ENCODE peak calls at places on chromosomes 6 and 20, in eight cellular contexts. Q is HL-60; C is fibroblast of lung; S is RWPE1; X is SHP77 treated with DMSO at 0.1 percent for 48 hours; I is CD4-positive, alpha-beta T cell; M is C1 segment of cervical spinal cord; F is iPS-NIHi11. D is an unnamed sample.
A peak's percentile ranks its signal among the peaks of the same experiment; 100 is the strongest.

GRCh38 chr6:155224031-155224451 is 39.8 kb upstream of the CLDN20 start:
- DNase-seq in X (no peak), F (no peak), S (peak; percentile 79), C (peak; percentile 68), I (no peak), Q (peak; percentile 78), M (no peak), D (peak; percentile 97)

GRCh38 chr6:47034919-47035318 is 7.2 kb downstream of the ADGRF1 start:
- DNase-seq in Q (no peak), C (peak; percentile 84), S (peak; percentile 84), M (no peak), F (peak; percentile 52), I (no peak), X (peak; percentile 79), D (peak; percentile 97)

GRCh38 chr6:20221448-20221847 is 9.2 kb upstream of the MBOAT1 start:
- DNase-seq in Q (no peak), C (no peak), I (no peak), M (no peak), S (no peak), F (no peak), X (no peak), D (no peak)

GRCh38 chr6:166465671-166466087 is 82.9 kb upstream of the MPC1 start:
- DNase-seq in S (no peak), I (no peak), Q (no peak), X (no peak), F (no peak), M (peak; percentile 19), C (peak; percentile 35), D (no peak)

GRCh38 chr6:154169193-154169847 is 130.3 kb downstream of the OPRM1 start:
- DNase-seq in C (no peak), Q (peak; percentile 93), M (no peak), F (no peak), I (no peak), S (no peak), X (no peak), D (no peak)

GRCh38 chr6:15498640-15499039 is 164.2 kb downstream of the DTNBP1 start:
- DNase-seq in I (no peak), X (no peak), C (no peak), M (no peak), F (no peak), S (peak; percentile 81), Q (no peak), D (peak; percentile 36)

GRCh38 chr6:17968081-17968518 is 19.3 kb downstream of the KIF13A start:
- DNase-seq in S (no peak), F (no peak), X (no peak), Q (no peak), I (no peak), M (no peak), C (no peak), D (peak; percentile 29)

GRCh38 chr20:22924036-22924737 is 110.9 kb upstream of the SSTR4 start:
- DNase-seq in I (no peak), C (no peak), M (no peak), X (no peak), F (no peak), Q (no peak), S (no peak), D (no peak)

GRCh38 chr20:37856932-37857660 is 45.8 kb upstream of the VSTM2L start:
- DNase-seq in F (no peak), X (no peak), C (peak; percentile 69), Q (no peak), S (no peak), M (no peak), I (no peak), D (no peak)

GRCh38 chr20:8983478-8984345 is 85.2 kb upstream of the PLCB4 start:
- DNase-seq in M (no peak), I (no peak), X (no peak), C (no peak), F (no peak), Q (no peak), S (no peak), D (no peak)

GRCh38 chr6:159540152-159540551 is 152.9 kb downstream of the SOD2 start:
- DNase-seq in F (peak; percentile 67), S (no peak), X (peak; percentile 4), C (no peak), M (no peak), I (no peak), Q (no peak), D (no peak)

GRCh38 chr6:39665871-39666270 is 59.3 kb downstream of the KIF6 start:
- DNase-seq in S (no peak), I (no peak), X (no peak), M (no peak), Q (no peak), C (no peak), F (no peak), D (no peak)